ENCODE peak calls at places on chromosomes 3 and 15, in five cellular contexts. J, U, F, S and W are unnamed samples.

GRCh38 chr15:40328711-40329240 is 5.3 kb downstream of the INAFM2 start:
- DNase-seq in U (no peak), S (no peak), J (no peak), F (no peak), W (no peak)

GRCh38 chr15:51780636-51781035 is 29.2 kb downstream of the TMOD2 start:
- DNase-seq in U (no peak), S (no peak), J (no peak), F (no peak), W (no peak)

GRCh38 chr3:184230081-184230602 is 757 bp downstream of the VWA5B2 start:
- DNase-seq in J (no peak), F (no peak), S (no peak), U (no peak), W (no peak)

GRCh38 chr3:150117076-150117475 is 146.4 kb upstream of the PFN2 start:
- DNase-seq in F (no peak), J (no peak), U (no peak), S (no peak), W (no peak)

GRCh38 chr3:195110647-195111321 is 160.2 kb downstream of the XXYLT1 start:
- DNase-seq in F (no peak), S (no peak), U (no peak), J (no peak), W (no peak)

GRCh38 chr3:72641684-72642083 is 206.6 kb downstream of the SHQ1 start:
- DNase-seq in S (no peak), U (no peak), F (no peak), J (no peak), W (no peak)

GRCh38 chr3:24254649-24255048 is 240.0 kb downstream of the THRB start:
- DNase-seq in U (peak), S (no peak), J (no peak), F (no peak), W (peak)

GRCh38 chr15:43187544-43188155 is 2.4 kb downstream of the CCNDBP1 start:
- DNase-seq in F (no peak), J (no peak), U (peak), S (no peak), W (peak)

GRCh38 chr15:78306176-78306774 is 6.9 kb upstream of the SKIC8 start:
- DNase-seq in J (no peak), U (peak), F (no peak), S (no peak), W (peak)

GRCh38 chr3:73624363-73625123 is at the start of gene PDZRN3:
- DNase-seq in F (no peak), U (no peak), J (no peak), S (no peak), W (no peak)

GRCh38 chr3:12661926-12662592 is 1.9 kb downstream of the RAF1 start:
- DNase-seq in U (no peak), S (no peak), F (no peak), J (no peak), W (no peak)

GRCh38 chr15:63448261-63448660 is 56.1 kb upstream of the USP3 start:
- DNase-seq in S (no peak), F (no peak), J (no peak), U (no peak), W (no peak)

GRCh38 chr3:9884555-9885165 is 4.6 kb upstream of the CIDEC start:
- DNase-seq in J (no peak), F (no peak), S (no peak), U (peak), W (peak)

GRCh38 chr3:8201886-8202285 is 299.7 kb upstream of the LMCD1 start:
- DNase-seq in F (no peak), U (peak), S (no peak), J (no peak), W (no peak)

GRCh38 chr15:82900511-82900910 is 52.0 kb downstream of the HOMER2 start:
- DNase-seq in J (no peak), F (no peak), S (no peak), U (no peak), W (no peak)

GRCh38 chr15:60798821-60799220 is 319.9 kb upstream of the ICE2 start:
- DNase-seq in J (no peak), F (peak), U (peak), S (peak), W (no peak)

GRCh38 chr3:10467204-10467603 is 38.2 kb downstream of the ATP2B2 start:
- DNase-seq in U (no peak), J (no peak), S (no peak), F (no peak), W (no peak)

GRCh38 chr3:154758109-154758868 is 321.8 kb upstream of the MME start:
- DNase-seq in J (no peak), S (no peak), U (no peak), F (no peak), W (peak)

GRCh38 chr3:25831578-25831977 is 41.7 kb downstream of the OXSM start:
- DNase-seq in S (no peak), U (peak), F (no peak), J (no peak), W (peak)

GRCh38 chr3:127325630-127325961 is 37.8 kb upstream of the PRR20G start:
- DNase-seq in F (no peak), J (no peak), S (no peak), U (no peak), W (no peak)

GRCh38 chr3:69079269-69080159 is 651 bp downstream of the UBA3 start:
- DNase-seq in S (peak), F (no peak), J (no peak), U (no peak), W (peak)

GRCh38 chr3:126442099-126442848 is 33.4 kb downstream of the ZXDC start:
- DNase-seq in F (no peak), J (no peak), U (no peak), S (no peak), W (no peak)

GRCh38 chr3:161770532-161771386 is 274.2 kb downstream of the OTOL1 start:
- DNase-seq in S (no peak), U (peak), J (no peak), F (no peak), W (peak)

GRCh38 chr3:172562881-172563835 is 39.9 kb upstream of the TNFSF10 start:
- DNase-seq in J (no peak), U (peak), S (no peak), F (peak), W (peak)

GRCh38 chr3:22734756-22735155 is 468.4 kb upstream of the UBE2E2 start:
- DNase-seq in S (no peak), U (no peak), J (no peak), F (no peak), W (no peak)

GRCh38 chr3:108524547-108524946 is 14.2 kb upstream of the MYH15 start:
- DNase-seq in F (no peak), U (no peak), S (no peak), J (no peak), W (no peak)